ENCODE peak calls at places on chromosome 18, in four cellular contexts. S is left ventricle myocardium inferior, L is fibroblast of lung, G is psoas muscle. T is an unnamed sample. For H3K4me1, the result is how much of the 10 kb centered on the place peaks cover.

GRCh38 chr18:7856099-7856498 is 289.0 kb downstream of the PTPRM start:
- DNase-seq in S (no peak), L (peak), G (no peak), T (no peak)

GRCh38 chr18:10352671-10353070 is 101.8 kb upstream of the APCDD1 start:
- DNase-seq in S (no peak), L (no peak), G (no peak), T (no peak)

GRCh38 chr18:62876828-62877227 is 161.5 kb downstream of the PHLPP1 start:
- DNase-seq in S (no peak), L (peak), G (no peak), T (no peak)

GRCh38 chr18:76212958-76213357 is 282.1 kb downstream of the ZNF516 start:
- DNase-seq in S (no peak), L (no peak), G (no peak), T (no peak)

GRCh38 chr18:33577688-33578370 is at the start of gene ASXL3:
- DNase-seq in S (peak), L (peak), G (peak), T (peak)

GRCh38 chr18:43671431-43671830 is 394.1 kb upstream of the SYT4 start:
- DNase-seq in S (no peak), L (no peak), G (no peak), T (no peak)

GRCh38 chr18:10131036-10131774 is 217.4 kb downstream of the VAPA start:
- DNase-seq in S (no peak), L (no peak), G (no peak), T (no peak)

GRCh38 chr18:43606800-43607199 is 329.5 kb upstream of the SYT4 start:
- DNase-seq in S (no peak), L (no peak), G (no peak), T (no peak)

GRCh38 chr18:770583-770961 is 41.5 kb downstream of the YES1 start:
- DNase-seq in S (no peak), L (no peak), G (no peak), T (no peak)

GRCh38 chr18:54607213-54607934 is 16.3 kb downstream of the DYNAP start:
- DNase-seq in S (no peak), L (peak), G (no peak), T (no peak)

GRCh38 chr18:76958692-76959341 is 136.5 kb downstream of the ZNF236 start:
- DNase-seq in S (no peak), L (no peak), G (no peak), T (no peak)

GRCh38 chr18:13500891-13501887 is 225.2 kb downstream of the FAM210A start:
- DNase-seq in S (peak), L (peak), G (peak), T (no peak)

GRCh38 chr18:48902856-48903601 is 47.7 kb downstream of the SMAD7 start:
- DNase-seq in S (peak), L (peak), G (peak), T (peak)

GRCh38 chr18:62621546-62621945 is 93.8 kb upstream of the PHLPP1 start:
- DNase-seq in S (peak), L (peak), G (peak), T (no peak)

GRCh38 chr18:61998957-61999356 is 106.2 kb upstream of the RNF152 start:
- DNase-seq in S (no peak), L (peak), G (no peak), T (no peak)

GRCh38 chr18:37529863-37530262 is 35.7 kb downstream of the CELF4 start:
- DNase-seq in S (no peak), L (no peak), G (no peak), T (no peak)

DNA sequence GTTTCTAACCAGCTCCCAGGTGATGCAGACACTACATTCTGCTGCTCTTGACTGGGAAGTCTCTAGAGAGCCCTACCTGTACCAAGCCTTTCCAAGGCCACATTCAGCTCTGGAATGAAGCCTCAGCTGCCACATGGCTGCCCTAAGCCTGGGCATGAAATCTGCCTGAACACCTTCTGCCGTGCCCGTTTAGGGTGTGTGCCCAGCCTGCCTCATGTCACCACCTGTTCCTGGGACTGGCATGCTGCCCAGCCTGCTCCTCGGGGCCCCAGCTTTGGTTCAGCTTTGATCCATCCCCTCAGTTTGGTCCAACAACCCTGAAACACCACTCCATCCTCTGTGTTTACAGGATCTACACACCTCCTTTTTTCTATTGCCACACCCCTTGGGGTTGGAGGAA is 210.9 kb downstream of the L3MBTL4 start:
- DNase-seq in S (no peak), L (no peak), G (no peak), T (no peak)
- H3K4me1 ChIP-seq in S (under half), L (under half), G (under half), T (under half)

GRCh38 chr18:45328762-45329161 is 286.5 kb upstream of the SLC14A2 start:
- DNase-seq in S (no peak), L (no peak), G (no peak), T (no peak)
- H3K4me3 ChIP-seq in S (no peak), L (no peak), G (no peak), T (no peak)

GRCh38 chr18:2967820-2968219 is 45.1 kb downstream of the LPIN2 start:
- DNase-seq in S (no peak), L (no peak), G (no peak), T (no peak)
- H3K4me1 ChIP-seq in S (half or more), L (under half), G (under half), T (under half)

DNA sequence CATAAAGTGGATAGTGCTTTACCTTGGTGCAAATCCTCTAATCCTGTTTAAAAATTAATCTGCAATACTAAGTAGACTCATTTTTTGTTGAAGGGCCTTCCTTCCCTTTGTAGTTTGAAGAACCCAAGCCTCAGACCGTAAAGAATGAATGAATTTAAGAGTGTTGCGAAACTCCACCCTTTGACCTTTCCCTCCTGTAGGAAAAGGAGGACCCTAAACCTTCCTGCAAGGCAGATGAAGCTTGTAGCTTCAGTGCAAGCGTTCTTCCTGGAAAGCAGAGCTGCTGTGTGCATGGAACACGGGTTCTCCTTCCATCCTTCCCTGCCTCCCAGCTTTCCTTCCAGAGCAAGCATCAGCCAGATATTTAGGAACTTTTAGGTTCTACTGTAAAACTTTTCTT is 1.7 kb downstream of the IMPA2 start:
- DNase-seq in S (no peak), L (no peak), G (no peak), T (no peak)
- H3K4me3 ChIP-seq in S (peak), L (no peak), G (peak), T (no peak)

GRCh38 chr18:25284861-25285574 is 66.9 kb downstream of the ZNF521 start:
- DNase-seq in S (no peak), L (peak), G (peak), T (no peak)
- H3K4me1 ChIP-seq in S (half or more), L (under half), G (under half), T (under half)

T was measured in SJSA1.